ENCODE peak calls at places on chromosome X, in nine cellular contexts. One of them, this sample, is unnamed.
A peak's percentile ranks its signal among the peaks of the same experiment; 100 is the strongest.

GRCh38 chrX:10617964-10618342 is 2.4 kb downstream of the MID1 start:
- DNase-seq in astrocyte of the spinal cord: peak; percentile 36
- DNase-seq in right atrium auricular region: no peak
- DNase-seq in CD8-positive, alpha-beta T cell: no peak
- DNase-seq in HFF-Myc: no peak
- DNase-seq in bronchial epithelial cell: peak; percentile 82
- DNase-seq in AG10803: peak; percentile 26
- DNase-seq in dorsolateral prefrontal cortex: no peak
- DNase-seq in fibroblast of mammary gland: peak; percentile 74
- DNase-seq in this sample: no peak

GRCh38 chrX:123846598-123847038 is 13.2 kb upstream of the XIAP start:
- DNase-seq in CD8-positive, alpha-beta T cell: no peak
- DNase-seq in dorsolateral prefrontal cortex: no peak
- DNase-seq in HFF-Myc: no peak
- DNase-seq in AG10803: peak; percentile 33
- DNase-seq in right atrium auricular region: no peak
- DNase-seq in astrocyte of the spinal cord: peak; percentile 52
- DNase-seq in fibroblast of mammary gland: peak; percentile 93
- DNase-seq in bronchial epithelial cell: peak; percentile 34
- DNase-seq in this sample: no peak

GRCh38 chrX:17682259-17682658 is 55.0 kb upstream of the SCML1 start:
- DNase-seq in astrocyte of the spinal cord: no peak
- DNase-seq in dorsolateral prefrontal cortex: no peak
- DNase-seq in right atrium auricular region: no peak
- DNase-seq in CD8-positive, alpha-beta T cell: no peak
- DNase-seq in AG10803: peak; percentile 1
- DNase-seq in bronchial epithelial cell: no peak
- DNase-seq in HFF-Myc: no peak
- DNase-seq in fibroblast of mammary gland: no peak
- DNase-seq in this sample: no peak

GRCh38 chrX:43643201-43643600 is 12.9 kb upstream of the MAOA start:
- DNase-seq in right atrium auricular region: no peak
- DNase-seq in dorsolateral prefrontal cortex: no peak
- DNase-seq in bronchial epithelial cell: no peak
- DNase-seq in CD8-positive, alpha-beta T cell: no peak
- DNase-seq in HFF-Myc: no peak
- DNase-seq in fibroblast of mammary gland: peak; percentile 31
- DNase-seq in astrocyte of the spinal cord: no peak
- DNase-seq in AG10803: no peak
- DNase-seq in this sample: no peak

GRCh38 chrX:120857240-120857639 is 18.4 kb downstream of the CT47B1 start:
- DNase-seq in AG10803: no peak
- DNase-seq in HFF-Myc: no peak
- DNase-seq in bronchial epithelial cell: peak; percentile 0
- DNase-seq in right atrium auricular region: no peak
- DNase-seq in CD8-positive, alpha-beta T cell: no peak
- DNase-seq in astrocyte of the spinal cord: no peak
- DNase-seq in fibroblast of mammary gland: peak; percentile 2
- DNase-seq in dorsolateral prefrontal cortex: no peak
- DNase-seq in this sample: no peak

GRCh38 chrX:2817036-2817435 is 11.7 kb upstream of the GYG2 start:
- DNase-seq in HFF-Myc: no peak
- DNase-seq in CD8-positive, alpha-beta T cell: no peak
- DNase-seq in AG10803: no peak
- DNase-seq in right atrium auricular region: no peak
- DNase-seq in dorsolateral prefrontal cortex: no peak
- DNase-seq in astrocyte of the spinal cord: no peak
- DNase-seq in fibroblast of mammary gland: no peak
- DNase-seq in bronchial epithelial cell: no peak
- DNase-seq in this sample: no peak

GRCh38 chrX:123797543-123798447 is 62.1 kb upstream of the XIAP start:
- DNase-seq in bronchial epithelial cell: no peak
- DNase-seq in CD8-positive, alpha-beta T cell: no peak
- DNase-seq in astrocyte of the spinal cord: no peak
- DNase-seq in fibroblast of mammary gland: no peak
- DNase-seq in right atrium auricular region: no peak
- DNase-seq in AG10803: no peak
- DNase-seq in HFF-Myc: no peak
- DNase-seq in dorsolateral prefrontal cortex: no peak
- DNase-seq in this sample: no peak

GRCh38 chrX:1507511-1508463 is 29.2 kb downstream of the P2RY8 start:
- DNase-seq in dorsolateral prefrontal cortex: peak; percentile 17
- DNase-seq in right atrium auricular region: no peak
- DNase-seq in CD8-positive, alpha-beta T cell: peak; percentile 53
- DNase-seq in astrocyte of the spinal cord: no peak
- DNase-seq in bronchial epithelial cell: no peak
- DNase-seq in AG10803: no peak
- DNase-seq in fibroblast of mammary gland: no peak
- DNase-seq in HFF-Myc: no peak
- DNase-seq in this sample: no peak

GRCh38 chrX:24969812-24970211 is 46.0 kb downstream of the ARX start:
- DNase-seq in AG10803: no peak
- DNase-seq in right atrium auricular region: no peak
- DNase-seq in CD8-positive, alpha-beta T cell: no peak
- DNase-seq in HFF-Myc: no peak
- DNase-seq in bronchial epithelial cell: no peak
- DNase-seq in fibroblast of mammary gland: no peak
- DNase-seq in astrocyte of the spinal cord: no peak
- DNase-seq in dorsolateral prefrontal cortex: no peak
- DNase-seq in this sample: no peak

GRCh38 chrX:27597506-27597905 is 7.4 kb downstream of the DCAF8L2 start:
- DNase-seq in fibroblast of mammary gland: no peak
- DNase-seq in HFF-Myc: no peak
- DNase-seq in right atrium auricular region: no peak
- DNase-seq in CD8-positive, alpha-beta T cell: no peak
- DNase-seq in AG10803: no peak
- DNase-seq in dorsolateral prefrontal cortex: no peak
- DNase-seq in astrocyte of the spinal cord: no peak
- DNase-seq in bronchial epithelial cell: no peak
- DNase-seq in this sample: no peak

DNA sequence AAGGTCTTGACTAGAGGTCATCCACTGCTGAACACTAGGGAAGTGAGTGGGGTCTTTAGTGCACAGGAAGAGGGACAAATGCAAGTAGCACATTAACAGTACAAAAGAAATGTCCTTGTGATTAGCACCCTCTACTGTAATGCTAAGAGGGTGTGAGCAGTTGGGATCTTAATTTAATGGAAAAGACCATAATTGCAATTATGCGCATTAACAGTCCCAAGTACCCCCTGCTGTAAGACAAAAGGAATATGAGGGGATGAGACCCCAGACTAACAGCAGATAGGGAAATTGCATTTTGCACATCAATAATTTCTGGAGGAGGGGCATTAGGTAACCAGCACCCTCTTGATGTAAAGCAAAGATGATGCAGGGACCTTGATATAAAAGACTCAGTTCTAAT is 285.0 kb downstream of the CHIC1 start:
- DNase-seq in CD8-positive, alpha-beta T cell: no peak
- DNase-seq in bronchial epithelial cell: no peak
- DNase-seq in right atrium auricular region: no peak
- DNase-seq in astrocyte of the spinal cord: no peak
- DNase-seq in fibroblast of mammary gland: no peak
- DNase-seq in AG10803: no peak
- DNase-seq in dorsolateral prefrontal cortex: no peak
- DNase-seq in HFF-Myc: no peak
- DNase-seq in this sample: no peak
- H3K4me3 ChIP-seq in CD8-positive, alpha-beta T cell: no peak overlapping the region
- H3K4me3 ChIP-seq in bronchial epithelial cell: no peak overlapping the region
- H3K4me3 ChIP-seq in right atrium auricular region: peak overlapping the region; percentile 37
- H3K4me3 ChIP-seq in astrocyte of the spinal cord: peak overlapping the region; percentile 91
- H3K4me3 ChIP-seq in fibroblast of mammary gland: peak overlapping the region; percentile 4
- H3K4me3 ChIP-seq in AG10803: no peak overlapping the region
- H3K4me3 ChIP-seq in dorsolateral prefrontal cortex: peak overlapping the region; percentile 34
- H3K4me3 ChIP-seq in HFF-Myc: no peak overlapping the region
- H3K4me3 ChIP-seq in this sample: peak overlapping the region; percentile 71

GRCh38 chrX:110087485-110088356 is 84.8 kb downstream of the TMEM164 start:
- DNase-seq in HFF-Myc: peak; percentile 62
- DNase-seq in AG10803: peak; percentile 88
- DNase-seq in dorsolateral prefrontal cortex: no peak
- DNase-seq in right atrium auricular region: no peak
- DNase-seq in fibroblast of mammary gland: peak; percentile 97
- DNase-seq in CD8-positive, alpha-beta T cell: no peak
- DNase-seq in astrocyte of the spinal cord: peak; percentile 91
- DNase-seq in bronchial epithelial cell: peak; percentile 95
- DNase-seq in this sample: peak; percentile 27
- H3K4me3 ChIP-seq in HFF-Myc: peak overlapping the region; percentile 23
- H3K4me3 ChIP-seq in AG10803: no peak overlapping the region
- H3K4me3 ChIP-seq in dorsolateral prefrontal cortex: no peak overlapping the region
- H3K4me3 ChIP-seq in right atrium auricular region: no peak overlapping the region
- H3K4me3 ChIP-seq in fibroblast of mammary gland: peak overlapping the region; percentile 31
- H3K4me3 ChIP-seq in CD8-positive, alpha-beta T cell: no peak overlapping the region
- H3K4me3 ChIP-seq in astrocyte of the spinal cord: peak overlapping the region; percentile 22
- H3K4me3 ChIP-seq in bronchial epithelial cell: no peak overlapping the region
- H3K4me3 ChIP-seq in this sample: no peak overlapping the region

GRCh38 chrX:47556045-47556623 is 4.9 kb upstream of the ARAF start:
- DNase-seq in astrocyte of the spinal cord: peak; percentile 93
- DNase-seq in dorsolateral prefrontal cortex: peak; percentile 89
- DNase-seq in HFF-Myc: peak; percentile 79
- DNase-seq in CD8-positive, alpha-beta T cell: peak; percentile 77
- DNase-seq in bronchial epithelial cell: peak; percentile 86
- DNase-seq in fibroblast of mammary gland: peak; percentile 93
- DNase-seq in right atrium auricular region: peak; percentile 94
- DNase-seq in AG10803: peak; percentile 93
- DNase-seq in this sample: peak; percentile 79
- H3K4me3 ChIP-seq in astrocyte of the spinal cord: peak overlapping the region; percentile 43
- H3K4me3 ChIP-seq in dorsolateral prefrontal cortex: peak overlapping the region; percentile 50
- H3K4me3 ChIP-seq in HFF-Myc: peak overlapping the region; percentile 40
- H3K4me3 ChIP-seq in CD8-positive, alpha-beta T cell: peak overlapping the region; percentile 59
- H3K4me3 ChIP-seq in bronchial epithelial cell: peak overlapping the region; percentile 51
- H3K4me3 ChIP-seq in fibroblast of mammary gland: peak overlapping the region; percentile 51
- H3K4me3 ChIP-seq in right atrium auricular region: peak overlapping the region; percentile 49
- H3K4me3 ChIP-seq in AG10803: peak overlapping the region; percentile 60
- H3K4me3 ChIP-seq in this sample: peak overlapping the region; percentile 43

DNA sequence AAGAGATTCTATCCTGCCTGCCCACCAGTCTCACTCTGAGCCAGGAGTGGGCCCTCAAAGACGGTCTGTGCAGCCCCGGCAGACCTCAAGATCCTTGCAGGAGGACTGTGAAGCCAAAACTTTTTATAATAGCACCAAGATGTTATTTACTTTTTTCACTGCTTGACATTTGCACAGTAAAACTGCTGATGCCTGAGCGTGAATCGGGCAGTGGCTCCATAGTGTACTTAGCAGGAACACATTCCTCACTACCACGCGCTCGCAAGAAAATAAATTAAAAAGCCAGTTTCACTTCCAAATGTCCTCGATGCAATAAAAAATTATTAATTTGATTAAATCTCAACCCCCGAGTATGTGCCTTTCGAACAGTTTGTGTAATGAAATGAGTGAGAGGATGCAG is 22.5 kb downstream of the GPM6B start:
- DNase-seq in AG10803: no peak
- DNase-seq in bronchial epithelial cell: no peak
- DNase-seq in dorsolateral prefrontal cortex: no peak
- DNase-seq in fibroblast of mammary gland: no peak
- DNase-seq in right atrium auricular region: no peak
- DNase-seq in astrocyte of the spinal cord: no peak
- DNase-seq in HFF-Myc: no peak
- DNase-seq in CD8-positive, alpha-beta T cell: no peak
- DNase-seq in this sample: no peak
- H3K4me3 ChIP-seq in AG10803: no peak overlapping the region
- H3K4me3 ChIP-seq in bronchial epithelial cell: no peak overlapping the region
- H3K4me3 ChIP-seq in dorsolateral prefrontal cortex: no peak overlapping the region
- H3K4me3 ChIP-seq in fibroblast of mammary gland: no peak overlapping the region
- H3K4me3 ChIP-seq in right atrium auricular region: no peak overlapping the region
- H3K4me3 ChIP-seq in astrocyte of the spinal cord: no peak overlapping the region
- H3K4me3 ChIP-seq in HFF-Myc: no peak overlapping the region
- H3K4me3 ChIP-seq in CD8-positive, alpha-beta T cell: no peak overlapping the region
- H3K4me3 ChIP-seq in this sample: no peak overlapping the region

GRCh38 chrX:96433409-96434122 is 251.1 kb upstream of the DIAPH2 start:
- DNase-seq in AG10803: no peak
- DNase-seq in dorsolateral prefrontal cortex: no peak
- DNase-seq in fibroblast of mammary gland: no peak
- DNase-seq in right atrium auricular region: no peak
- DNase-seq in bronchial epithelial cell: peak; percentile 2
- DNase-seq in HFF-Myc: no peak
- DNase-seq in CD8-positive, alpha-beta T cell: no peak
- DNase-seq in astrocyte of the spinal cord: no peak
- DNase-seq in this sample: no peak
- H3K4me3 ChIP-seq in AG10803: no peak overlapping the region
- H3K4me3 ChIP-seq in dorsolateral prefrontal cortex: no peak overlapping the region
- H3K4me3 ChIP-seq in fibroblast of mammary gland: no peak overlapping the region
- H3K4me3 ChIP-seq in right atrium auricular region: no peak overlapping the region
- H3K4me3 ChIP-seq in bronchial epithelial cell: no peak overlapping the region
- H3K4me3 ChIP-seq in HFF-Myc: no peak overlapping the region
- H3K4me3 ChIP-seq in CD8-positive, alpha-beta T cell: no peak overlapping the region
- H3K4me3 ChIP-seq in astrocyte of the spinal cord: no peak overlapping the region
- H3K4me3 ChIP-seq in this sample: no peak overlapping the region

GRCh38 chrX:361231-362145 is 25.2 kb downstream of the PPP2R3B start:
- DNase-seq in fibroblast of mammary gland: no peak
- DNase-seq in right atrium auricular region: no peak
- DNase-seq in HFF-Myc: no peak
- DNase-seq in CD8-positive, alpha-beta T cell: no peak
- DNase-seq in astrocyte of the spinal cord: no peak
- DNase-seq in dorsolateral prefrontal cortex: no peak
- DNase-seq in AG10803: no peak
- DNase-seq in bronchial epithelial cell: no peak
- DNase-seq in this sample: no peak

GRCh38 chrX:362351-362750 is 24.4 kb downstream of the PPP2R3B start:
- DNase-seq in AG10803: no peak
- DNase-seq in dorsolateral prefrontal cortex: no peak
- DNase-seq in astrocyte of the spinal cord: no peak
- DNase-seq in HFF-Myc: no peak
- DNase-seq in fibroblast of mammary gland: no peak
- DNase-seq in CD8-positive, alpha-beta T cell: no peak
- DNase-seq in right atrium auricular region: no peak
- DNase-seq in bronchial epithelial cell: no peak
- DNase-seq in this sample: no peak

GRCh38 chrX:363621-364375 is 22.9 kb downstream of the PPP2R3B start:
- DNase-seq in HFF-Myc: no peak
- DNase-seq in AG10803: no peak
- DNase-seq in fibroblast of mammary gland: no peak
- DNase-seq in right atrium auricular region: no peak
- DNase-seq in astrocyte of the spinal cord: no peak
- DNase-seq in CD8-positive, alpha-beta T cell: no peak
- DNase-seq in bronchial epithelial cell: no peak
- DNase-seq in dorsolateral prefrontal cortex: no peak
- DNase-seq in this sample: no peak

GRCh38 chrX:360496-361150 is 26.1 kb downstream of the PPP2R3B start:
- DNase-seq in astrocyte of the spinal cord: no peak
- DNase-seq in dorsolateral prefrontal cortex: no peak
- DNase-seq in AG10803: no peak
- DNase-seq in bronchial epithelial cell: no peak
- DNase-seq in fibroblast of mammary gland: no peak
- DNase-seq in HFF-Myc: no peak
- DNase-seq in right atrium auricular region: no peak
- DNase-seq in CD8-positive, alpha-beta T cell: no peak
- DNase-seq in this sample: no peak

GRCh38 chrX:362937-363620 is 23.6 kb downstream of the PPP2R3B start:
- DNase-seq in right atrium auricular region: no peak
- DNase-seq in dorsolateral prefrontal cortex: no peak
- DNase-seq in fibroblast of mammary gland: no peak
- DNase-seq in AG10803: no peak
- DNase-seq in CD8-positive, alpha-beta T cell: no peak
- DNase-seq in astrocyte of the spinal cord: no peak
- DNase-seq in bronchial epithelial cell: no peak
- DNase-seq in HFF-Myc: no peak
- DNase-seq in this sample: no peak
- H3K4me3 ChIP-seq in right atrium auricular region: no peak overlapping the region
- H3K4me3 ChIP-seq in dorsolateral prefrontal cortex: no peak overlapping the region
- H3K4me3 ChIP-seq in fibroblast of mammary gland: no peak overlapping the region
- H3K4me3 ChIP-seq in AG10803: no peak overlapping the region
- H3K4me3 ChIP-seq in CD8-positive, alpha-beta T cell: no peak overlapping the region
- H3K4me3 ChIP-seq in astrocyte of the spinal cord: no peak overlapping the region
- H3K4me3 ChIP-seq in bronchial epithelial cell: no peak overlapping the region
- H3K4me3 ChIP-seq in HFF-Myc: no peak overlapping the region
- H3K4me3 ChIP-seq in this sample: no peak overlapping the region

GRCh38 chrX:21266949-21267348 is 107.3 kb upstream of the CNKSR2 start:
- DNase-seq in dorsolateral prefrontal cortex: no peak
- DNase-seq in astrocyte of the spinal cord: no peak
- DNase-seq in right atrium auricular region: no peak
- DNase-seq in HFF-Myc: no peak
- DNase-seq in bronchial epithelial cell: peak; percentile 38
- DNase-seq in AG10803: no peak
- DNase-seq in CD8-positive, alpha-beta T cell: no peak
- DNase-seq in fibroblast of mammary gland: no peak
- DNase-seq in this sample: no peak
- H3K4me3 ChIP-seq in dorsolateral prefrontal cortex: no peak overlapping the region
- H3K4me3 ChIP-seq in astrocyte of the spinal cord: no peak overlapping the region
- H3K4me3 ChIP-seq in right atrium auricular region: no peak overlapping the region
- H3K4me3 ChIP-seq in HFF-Myc: no peak overlapping the region
- H3K4me3 ChIP-seq in bronchial epithelial cell: no peak overlapping the region
- H3K4me3 ChIP-seq in AG10803: no peak overlapping the region
- H3K4me3 ChIP-seq in CD8-positive, alpha-beta T cell: no peak overlapping the region
- H3K4me3 ChIP-seq in fibroblast of mammary gland: no peak overlapping the region
- H3K4me3 ChIP-seq in this sample: no peak overlapping the region

This sample was measured in astrocyte of the cerebellum.